ENCODE peak calls at places on chromosomes 16 and 17, in eight cellular contexts. E, U, K, Q, R, T, Z and G are unnamed samples.

GRCh38 chr17:75152971-75153853 is 1.1 kb downstream of the JPT1 start:
- DNase-seq in T (no peak), E (peak; percentile 58), K (peak; percentile 33), U (peak; percentile 24), Z (peak; percentile 28), Q (peak; percentile 73), R (peak; percentile 24), G (no peak)

GRCh38 chr17:2795412-2796163 is 650 bp upstream of the RAP1GAP2 start:
- DNase-seq in E (no peak), Z (no peak), K (no peak), T (no peak), U (no peak), R (no peak), Q (no peak), G (no peak)

GRCh38 chr17:53765609-53766008 is 57.1 kb upstream of the KIF2B start:
- DNase-seq in E (no peak), R (no peak), Z (no peak), Q (peak; percentile 36), U (no peak), K (no peak), T (no peak), G (no peak)

GRCh38 chr17:49694847-49695697 is 12.7 kb downstream of the SLC35B1 start:
- DNase-seq in Z (no peak), K (peak; percentile 31), U (peak; percentile 41), R (peak; percentile 53), Q (peak; percentile 37), T (peak; percentile 58), E (peak; percentile 75), G (no peak)

GRCh38 chr16:83689385-83689831 is 118.4 kb upstream of the HSBP1 start:
- DNase-seq in T (no peak), Z (peak; percentile 94), Q (peak; percentile 95), E (peak; percentile 21), K (peak; percentile 94), R (peak; percentile 42), U (peak; percentile 90), G (no peak)

GRCh38 chr17:50697076-50697475 is 10.6 kb downstream of the ANKRD40 start:
- DNase-seq in Q (no peak), R (no peak), E (peak; percentile 51), T (no peak), K (no peak), Z (no peak), U (no peak), G (no peak)

GRCh38 chr16:79261461-79261860 is 339.1 kb downstream of the MAF start:
- DNase-seq in E (peak; percentile 56), R (no peak), Z (no peak), Q (no peak), K (no peak), T (peak; percentile 68), U (no peak), G (no peak)

GRCh38 chr17:14792751-14793150 is 472.4 kb downstream of the PMP22 start:
- DNase-seq in Q (peak; percentile 88), K (no peak), R (no peak), U (no peak), E (no peak), Z (no peak), T (no peak), G (no peak)

GRCh38 chr16:87414251-87414680 is 22.1 kb downstream of the MAP1LC3B start:
- DNase-seq in R (no peak), E (no peak), Q (peak; percentile 51), K (no peak), T (no peak), Z (no peak), U (no peak), G (no peak)

GRCh38 chr17:77312061-77312684 is 171.4 kb downstream of the SEC14L1 start:
- DNase-seq in K (no peak), Z (no peak), U (no peak), Q (no peak), R (no peak), T (no peak), E (no peak), G (no peak)

GRCh38 chr16:12661656-12662172 is 142.0 kb downstream of the CPPED1 start:
- DNase-seq in T (peak; percentile 27), E (peak; percentile 49), K (peak; percentile 26), Z (peak; percentile 13), R (no peak), Q (peak; percentile 4), U (peak; percentile 53), G (no peak)

GRCh38 chr16:68479271-68479670 is 31.0 kb upstream of the SMPD3 start:
- DNase-seq in U (no peak), Q (peak; percentile 75), T (no peak), E (no peak), Z (no peak), R (no peak), K (no peak), G (no peak)

GRCh38 chr17:63985387-63986140 is 12.6 kb upstream of the PRR29 start:
- DNase-seq in T (no peak), R (no peak), Q (no peak), K (no peak), U (no peak), Z (no peak), E (no peak), G (no peak)

GRCh38 chr17:66403846-66404597 is 101.6 kb downstream of the PRKCA start:
- DNase-seq in K (peak; percentile 24), R (no peak), Q (no peak), Z (peak; percentile 51), T (no peak), E (no peak), U (peak; percentile 31), G (no peak)

GRCh38 chr17:27560668-27561067 is 70.3 kb upstream of the LGALS9 start:
- DNase-seq in K (no peak), Q (peak; percentile 46), Z (peak; percentile 29), T (no peak), E (no peak), U (peak; percentile 62), R (no peak), G (no peak)

GRCh38 chr17:2214047-2214717 is 89.4 kb downstream of the SMG6 start:
- DNase-seq in K (peak; percentile 97), Z (peak; percentile 93), T (peak; percentile 74), R (peak; percentile 59), U (peak; percentile 96), Q (peak; percentile 96), E (no peak), G (no peak)

GRCh38 chr16:81313731-81314602 is 795 bp upstream of the GAN start:
- DNase-seq in Q (no peak), K (no peak), R (no peak), U (peak; percentile 14), T (no peak), Z (no peak), E (no peak), G (no peak)

GRCh38 chr16:19463468-19464315 is 46.0 kb downstream of the TMC5 start:
- DNase-seq in K (no peak), E (no peak), T (no peak), Q (peak; percentile 29), U (no peak), R (no peak), Z (no peak), G (no peak)

GRCh38 chr17:30517786-30518185 is 40.6 kb downstream of the GOSR1 start:
- DNase-seq in T (no peak), Z (no peak), U (no peak), R (no peak), K (no peak), E (no peak), Q (peak; percentile 24), G (no peak)

DNA sequence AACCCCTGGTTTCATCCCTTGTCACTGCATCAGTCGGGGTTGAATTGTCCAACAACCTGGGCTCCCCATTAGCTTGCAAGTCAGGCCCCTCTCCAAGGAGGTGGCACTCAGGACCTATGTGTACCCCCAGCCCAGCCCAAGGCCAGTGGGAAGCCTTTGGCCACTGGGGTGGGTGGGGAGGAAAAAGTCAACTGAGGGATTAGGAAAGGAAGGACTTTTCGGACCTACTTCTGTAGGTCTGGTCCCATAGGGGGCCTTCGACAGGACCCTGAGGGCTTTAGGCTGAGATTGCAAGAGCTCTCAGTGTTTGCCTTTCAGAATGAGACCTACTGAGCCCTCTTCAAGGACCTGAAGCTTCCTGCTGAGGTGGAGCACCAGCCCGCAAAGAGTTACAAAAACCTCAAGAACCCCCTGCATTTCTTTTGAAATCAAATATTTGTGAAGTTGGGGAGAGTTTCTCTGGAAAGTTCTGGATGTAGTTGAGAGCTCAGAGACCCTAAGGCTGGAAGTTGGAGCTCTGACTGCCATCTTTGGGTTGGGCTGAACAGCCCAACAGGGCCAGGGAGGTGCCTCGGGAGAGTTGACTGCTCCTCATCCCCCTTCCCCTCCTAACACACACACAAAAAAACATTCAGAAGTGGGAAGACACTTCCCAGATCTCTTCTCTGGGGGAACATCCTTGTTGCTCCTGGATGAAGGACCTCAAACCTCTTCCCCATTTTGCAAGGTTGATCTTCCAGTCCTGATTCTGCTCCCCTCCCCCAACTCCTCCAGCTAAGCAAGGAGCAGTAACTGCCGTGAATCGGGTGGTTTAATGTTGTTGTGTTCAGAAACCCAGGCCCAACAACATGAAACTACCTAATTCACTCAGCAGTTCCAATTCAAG is 5.8 kb upstream of the HOXB9 start:
- DNase-seq in R (no peak), E (no peak), U (no peak), K (no peak), T (no peak), Z (no peak), Q (no peak), G (no peak)
- TF ChIP-seq CTCF in R (no peak), E (no peak), U (no peak), K (no peak), T (no peak), Z (no peak), Q (no peak), G (no peak)

GRCh38 chr17:32341141-32341856 is 674 bp downstream of the C17orf75 start:
- DNase-seq in Z (no peak), R (no peak), E (peak; percentile 17), T (no peak), U (no peak), Q (peak; percentile 47), K (peak; percentile 43), G (no peak)
- TF ChIP-seq CTCF in Z (no peak), R (no peak), E (peak; percentile 14), T (no peak), U (peak; percentile 10), Q (peak; percentile 47), K (peak; percentile 48), G (peak; percentile 48)

GRCh38 chr16:57801856-57802634 is at the start of gene KIFC3:
- DNase-seq in R (no peak), Q (peak; percentile 69), T (peak; percentile 92), E (peak; percentile 86), U (peak; percentile 77), K (peak; percentile 85), Z (peak; percentile 72), G (no peak)
- TF ChIP-seq CTCF in R (no peak), Q (no peak), T (peak; percentile 31), E (no peak), U (no peak), K (no peak), Z (peak; percentile 41), G (peak; percentile 31)

GRCh38 chr16:74575175-74575804 is 31.6 kb downstream of the GLG1 start:
- DNase-seq in Z (no peak), U (no peak), Q (no peak), K (no peak), T (no peak), E (no peak), R (no peak), G (no peak)
- TF ChIP-seq CTCF in Z (no peak), U (no peak), Q (no peak), K (no peak), T (no peak), E (no peak), R (no peak), G (peak; percentile 38)